ENCODE peak calls at places on chromosomes 3 and 15, in six cellular contexts. One of them, this sample, is unnamed.

GRCh38 chr3:122893754-122894668 is 99.1 kb downstream of the SLC49A4 start:
- DNase-seq in epithelial cell of esophagus: peak
- DNase-seq in cardiac fibroblast: no peak
- DNase-seq in sigmoid colon: no peak
- DNase-seq in GM03348: no peak
- DNase-seq in EL: peak
- DNase-seq in this sample: no peak

GRCh38 chr3:161649900-161650484 is 153.4 kb downstream of the OTOL1 start:
- DNase-seq in epithelial cell of esophagus: no peak
- DNase-seq in cardiac fibroblast: no peak
- DNase-seq in sigmoid colon: no peak
- DNase-seq in GM03348: no peak
- DNase-seq in EL: peak
- DNase-seq in this sample: no peak

GRCh38 chr3:149613988-149614387 is 43.8 kb downstream of the WWTR1 start:
- DNase-seq in epithelial cell of esophagus: no peak
- DNase-seq in cardiac fibroblast: no peak
- DNase-seq in sigmoid colon: no peak
- DNase-seq in GM03348: no peak
- DNase-seq in EL: no peak
- DNase-seq in this sample: no peak

GRCh38 chr3:126026761-126027160 is 57.2 kb downstream of the SLC41A3 start:
- DNase-seq in epithelial cell of esophagus: no peak
- DNase-seq in cardiac fibroblast: no peak
- DNase-seq in sigmoid colon: peak
- DNase-seq in GM03348: no peak
- DNase-seq in EL: no peak
- DNase-seq in this sample: no peak

GRCh38 chr15:89360294-89360971 is 25.8 kb upstream of the POLG start:
- DNase-seq in epithelial cell of esophagus: no peak
- DNase-seq in cardiac fibroblast: no peak
- DNase-seq in sigmoid colon: no peak
- DNase-seq in GM03348: no peak
- DNase-seq in EL: no peak
- DNase-seq in this sample: no peak

GRCh38 chr3:11604139-11604895 is 39.4 kb downstream of the VGLL4 start:
- DNase-seq in epithelial cell of esophagus: no peak
- DNase-seq in cardiac fibroblast: peak
- DNase-seq in sigmoid colon: no peak
- DNase-seq in GM03348: no peak
- DNase-seq in EL: peak
- DNase-seq in this sample: peak

GRCh38 chr15:66565141-66565595 is 630 bp downstream of the LCTL start:
- DNase-seq in epithelial cell of esophagus: no peak
- DNase-seq in cardiac fibroblast: no peak
- DNase-seq in sigmoid colon: no peak
- DNase-seq in GM03348: no peak
- DNase-seq in EL: no peak
- DNase-seq in this sample: no peak

GRCh38 chr3:98114264-98114663 is 16.3 kb upstream of the OR5H1 start:
- DNase-seq in epithelial cell of esophagus: no peak
- DNase-seq in cardiac fibroblast: no peak
- DNase-seq in sigmoid colon: no peak
- DNase-seq in GM03348: no peak
- DNase-seq in EL: no peak
- DNase-seq in this sample: peak

GRCh38 chr3:5017953-5018531 is 38.8 kb downstream of the BHLHE40 start:
- DNase-seq in epithelial cell of esophagus: peak
- DNase-seq in cardiac fibroblast: peak
- DNase-seq in sigmoid colon: peak
- DNase-seq in GM03348: peak
- DNase-seq in EL: no peak
- DNase-seq in this sample: no peak

GRCh38 chr3:38521391-38521987 is 25.3 kb downstream of the EXOG start:
- DNase-seq in epithelial cell of esophagus: peak
- DNase-seq in cardiac fibroblast: peak
- DNase-seq in sigmoid colon: no peak
- DNase-seq in GM03348: peak
- DNase-seq in EL: peak
- DNase-seq in this sample: peak

GRCh38 chr3:16012086-16012485 is 162.4 kb upstream of the GALNT15 start:
- DNase-seq in epithelial cell of esophagus: peak
- DNase-seq in cardiac fibroblast: peak
- DNase-seq in sigmoid colon: no peak
- DNase-seq in GM03348: peak
- DNase-seq in EL: peak
- DNase-seq in this sample: no peak

GRCh38 chr3:97815149-97815917 is 6.5 kb upstream of the CRYBG3 start:
- DNase-seq in epithelial cell of esophagus: peak
- DNase-seq in cardiac fibroblast: peak
- DNase-seq in sigmoid colon: no peak
- DNase-seq in GM03348: no peak
- DNase-seq in EL: peak
- DNase-seq in this sample: no peak

GRCh38 chr3:133747373-133747772 is 1.2 kb downstream of the TF start:
- DNase-seq in epithelial cell of esophagus: no peak
- DNase-seq in cardiac fibroblast: no peak
- DNase-seq in sigmoid colon: no peak
- DNase-seq in GM03348: no peak
- DNase-seq in EL: no peak
- DNase-seq in this sample: no peak

GRCh38 chr3:8492744-8493511 is 8.7 kb upstream of the LMCD1 start:
- DNase-seq in epithelial cell of esophagus: peak
- DNase-seq in cardiac fibroblast: peak
- DNase-seq in sigmoid colon: no peak
- DNase-seq in GM03348: no peak
- DNase-seq in EL: peak
- DNase-seq in this sample: no peak

GRCh38 chr15:90819390-90819789 is 49.0 kb upstream of the FURIN start:
- DNase-seq in epithelial cell of esophagus: no peak
- DNase-seq in cardiac fibroblast: no peak
- DNase-seq in sigmoid colon: peak
- DNase-seq in GM03348: no peak
- DNase-seq in EL: no peak
- DNase-seq in this sample: no peak

GRCh38 chr3:69417541-69418078 is 31.7 kb upstream of the FRMD4B start:
- DNase-seq in epithelial cell of esophagus: no peak
- DNase-seq in cardiac fibroblast: no peak
- DNase-seq in sigmoid colon: no peak
- DNase-seq in GM03348: no peak
- DNase-seq in EL: no peak
- DNase-seq in this sample: no peak

This sample was measured in NAMALWA.